ENCODE peak calls at places on chromosomes 12 and 14, in four cellular contexts. N is IMR-90, Y is psoas muscle, E is fibroblast of mammary gland. S is an unnamed sample.

GRCh38 chr14:80419769-80420168 is 208.5 kb upstream of the DIO2 start:
- DNase-seq in Y (no peak), N (no peak), E (no peak), S (no peak)

GRCh38 chr12:109714141-109714912 is 702 bp downstream of the FAM222A start:
- DNase-seq in E (no peak), N (peak), Y (peak), S (peak)

GRCh38 chr12:103455020-103455763 is 40.6 kb downstream of the C12orf42 start:
- DNase-seq in N (no peak), E (no peak), Y (no peak), S (no peak)

GRCh38 chr12:14988035-14988434 is 15.2 kb downstream of the PDE6H start:
- DNase-seq in N (no peak), Y (no peak), E (no peak), S (no peak)

GRCh38 chr12:49187184-49187583 is 1.7 kb downstream of the TUBA1A start:
- DNase-seq in N (peak), E (peak), Y (peak), S (peak)

GRCh38 chr12:107415066-107415465 is 270.5 kb upstream of the PWP1 start:
- DNase-seq in N (peak), E (peak), Y (no peak), S (no peak)

GRCh38 chr12:131900397-131900796 is 6.0 kb downstream of the ULK1 start:
- DNase-seq in Y (peak), N (no peak), E (no peak), S (no peak)

GRCh38 chr12:108201808-108202207 is 72.7 kb downstream of the WSCD2 start:
- DNase-seq in N (no peak), E (no peak), Y (no peak), S (no peak)

GRCh38 chr12:5242440-5242839 is 189.5 kb upstream of the NTF3 start:
- DNase-seq in E (no peak), N (no peak), Y (no peak), S (no peak)

GRCh38 chr12:14473707-14474287 is 93.9 kb downstream of the PLBD1 start:
- DNase-seq in E (peak), Y (no peak), N (peak), S (peak)

GRCh38 chr14:105150026-105150367 is 18.6 kb downstream of the JAG2 start:
- DNase-seq in E (no peak), N (no peak), Y (no peak), S (no peak)

GRCh38 chr12:24915501-24915900 is 33.4 kb downstream of the BCAT1 start:
- DNase-seq in E (no peak), Y (no peak), N (no peak), S (no peak)

GRCh38 chr12:96698521-96698920 is 208.5 kb upstream of the NEDD1 start:
- DNase-seq in Y (no peak), N (no peak), E (no peak), S (no peak)

GRCh38 chr14:96243785-96244184 is 12.2 kb upstream of the BDKRB1 start:
- DNase-seq in Y (no peak), E (no peak), N (peak), S (no peak)

GRCh38 chr14:36268957-36269734 is 51.3 kb downstream of the MBIP start:
- DNase-seq in N (no peak), Y (no peak), E (no peak), S (no peak)

GRCh38 chr12:121033625-121034349 is 5.3 kb downstream of the OASL start:
- DNase-seq in E (peak), Y (no peak), N (no peak), S (no peak)

GRCh38 chr12:48285751-48286650 is 64.7 kb downstream of the ZNF641 start:
- DNase-seq in N (no peak), Y (no peak), E (no peak), S (no peak)

GRCh38 chr12:1880876-1881275 is 37.6 kb downstream of the CACNA2D4 start:
- DNase-seq in Y (no peak), E (no peak), N (no peak), S (no peak)

GRCh38 chr12:50509009-50509663 is 4.4 kb downstream of the DIP2B start:
- DNase-seq in E (no peak), Y (no peak), N (no peak), S (no peak)

GRCh38 chr14:95460647-95461478 is 55.6 kb downstream of the SYNE3 start:
- DNase-seq in N (peak), E (peak), Y (no peak), S (peak)

GRCh38 chr14:98580131-98580678 is 691.8 kb downstream of the BCL11B start:
- DNase-seq in Y (no peak), E (no peak), N (no peak), S (no peak)

GRCh38 chr12:59383426-59383822 is 212.4 kb upstream of the SLC16A7 start:
- DNase-seq in E (peak), Y (no peak), N (peak), S (peak)

GRCh38 chr14:59337151-59337611 is 128.0 kb downstream of the GPR135 start:
- DNase-seq in N (no peak), E (peak), Y (peak), S (peak)

GRCh38 chr12:104478396-104479140 is 21.8 kb downstream of the CHST11 start:
- DNase-seq in Y (no peak), E (no peak), N (no peak), S (no peak)

GRCh38 chr14:93880025-93880820 is 46.9 kb upstream of the FAM181A start:
- DNase-seq in E (peak), N (no peak), Y (no peak), S (no peak)

GRCh38 chr12:131847456-131847855 is 19.3 kb downstream of the MMP17 start:
- DNase-seq in E (no peak), N (no peak), Y (no peak), S (no peak)

GRCh38 chr14:51395361-51395849 is 155.4 kb downstream of the TMX1 start:
- DNase-seq in E (peak), Y (peak), N (peak), S (peak)

GRCh38 chr12:106174876-106175275 is 36.1 kb upstream of the NUAK1 start:
- DNase-seq in E (no peak), Y (no peak), N (peak), S (no peak)

GRCh38 chr12:12723681-12724420 is 6.7 kb downstream of the CDKN1B start:
- DNase-seq in E (no peak), Y (peak), N (peak), S (no peak)

GRCh38 chr12:111396726-111397445 is 8.8 kb upstream of the SH2B3 start:
- DNase-seq in E (peak), N (peak), Y (peak), S (peak)

DNA sequence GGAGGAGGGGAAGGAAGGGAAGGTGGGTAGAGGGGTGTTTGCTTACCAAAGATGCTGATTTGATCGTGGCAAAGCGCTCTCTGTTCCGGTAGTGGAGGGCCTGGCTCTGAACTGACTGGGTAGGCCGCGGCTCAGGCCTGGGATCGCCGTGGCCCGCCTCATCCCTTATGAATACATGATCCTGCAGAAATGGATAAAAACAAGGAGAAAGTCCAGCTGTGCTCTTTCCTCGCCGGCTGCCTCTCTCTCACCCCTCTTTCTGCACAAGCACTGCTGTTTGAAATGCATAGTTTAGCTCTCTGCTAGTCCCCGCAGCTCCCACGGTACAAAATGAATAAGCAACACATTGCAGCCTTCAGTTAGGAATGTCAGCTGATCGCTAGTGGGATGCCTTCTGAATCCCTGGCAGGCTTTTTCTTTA is 53.8 kb downstream of the PEBP1 start:
- DNase-seq in N (peak), E (peak), Y (no peak), S (peak)
- H3K4me3 ChIP-seq in N (peak), E (peak), Y (peak), S (peak)

GRCh38 chr14:101760138-101761011 is 1.1 kb upstream of the PPP2R5C start:
- DNase-seq in E (peak), N (peak), Y (peak), S (peak)
- H3K4me3 ChIP-seq in E (peak), N (peak), Y (peak), S (peak)

DNA sequence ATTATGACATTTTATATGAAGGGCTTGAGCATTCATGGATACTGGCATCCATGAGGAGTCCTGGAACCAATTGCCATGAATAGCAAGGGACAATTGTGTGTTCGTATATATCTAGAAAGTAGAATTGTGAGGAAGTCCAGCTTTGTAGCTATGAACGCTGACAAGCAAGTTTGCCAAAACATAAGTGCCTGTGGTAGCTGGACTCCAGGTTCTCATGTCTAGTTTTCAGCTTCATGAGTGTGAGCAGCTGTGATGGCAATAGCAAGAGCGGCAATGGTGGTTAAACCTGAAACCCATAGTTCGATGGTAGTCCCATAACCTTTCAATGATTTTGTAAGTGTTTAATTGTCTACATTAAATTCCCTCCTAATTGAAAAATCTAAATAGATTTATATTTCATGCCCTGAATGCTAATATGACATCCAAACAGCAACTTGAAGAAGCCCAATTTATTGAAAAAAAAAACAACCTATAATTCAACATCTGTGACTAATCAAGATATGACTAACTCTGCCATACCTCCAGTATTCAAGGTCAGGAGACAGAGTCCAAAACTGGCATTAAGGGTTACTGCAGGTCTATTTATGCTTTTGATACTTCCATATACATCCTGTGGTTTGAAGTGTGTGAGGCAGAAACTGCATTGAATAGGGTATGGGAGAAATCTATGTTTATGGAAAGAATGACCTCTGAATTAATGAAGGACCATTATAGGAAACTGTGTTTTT is 50.3 kb upstream of the PCED1B start:
- DNase-seq in Y (no peak), E (no peak), N (no peak), S (no peak)
- H3K4me3 ChIP-seq in Y (no peak), E (no peak), N (no peak), S (no peak)

GRCh38 chr14:68546839-68547238 is 246.0 kb downstream of the ZFP36L1 start:
- DNase-seq in E (peak), N (peak), Y (peak), S (peak)
- H3K4me3 ChIP-seq in E (no peak), N (no peak), Y (no peak), S (no peak)

GRCh38 chr14:22839159-22839779 is 2.9 kb downstream of the MMP14 start:
- DNase-seq in Y (peak), E (peak), N (peak), S (peak)

GRCh38 chr14:22836301-22837058 is at the start of gene MMP14:
- DNase-seq in Y (peak), N (peak), E (peak), S (peak)

GRCh38 chr14:22838631-22839041 is 2.3 kb downstream of the MMP14 start:
- DNase-seq in E (peak), N (peak), Y (peak), S (peak)

GRCh38 chr14:22837059-22837749 is 819 bp downstream of the MMP14 start:
- DNase-seq in E (peak), Y (peak), N (peak), S (peak)

DNA sequence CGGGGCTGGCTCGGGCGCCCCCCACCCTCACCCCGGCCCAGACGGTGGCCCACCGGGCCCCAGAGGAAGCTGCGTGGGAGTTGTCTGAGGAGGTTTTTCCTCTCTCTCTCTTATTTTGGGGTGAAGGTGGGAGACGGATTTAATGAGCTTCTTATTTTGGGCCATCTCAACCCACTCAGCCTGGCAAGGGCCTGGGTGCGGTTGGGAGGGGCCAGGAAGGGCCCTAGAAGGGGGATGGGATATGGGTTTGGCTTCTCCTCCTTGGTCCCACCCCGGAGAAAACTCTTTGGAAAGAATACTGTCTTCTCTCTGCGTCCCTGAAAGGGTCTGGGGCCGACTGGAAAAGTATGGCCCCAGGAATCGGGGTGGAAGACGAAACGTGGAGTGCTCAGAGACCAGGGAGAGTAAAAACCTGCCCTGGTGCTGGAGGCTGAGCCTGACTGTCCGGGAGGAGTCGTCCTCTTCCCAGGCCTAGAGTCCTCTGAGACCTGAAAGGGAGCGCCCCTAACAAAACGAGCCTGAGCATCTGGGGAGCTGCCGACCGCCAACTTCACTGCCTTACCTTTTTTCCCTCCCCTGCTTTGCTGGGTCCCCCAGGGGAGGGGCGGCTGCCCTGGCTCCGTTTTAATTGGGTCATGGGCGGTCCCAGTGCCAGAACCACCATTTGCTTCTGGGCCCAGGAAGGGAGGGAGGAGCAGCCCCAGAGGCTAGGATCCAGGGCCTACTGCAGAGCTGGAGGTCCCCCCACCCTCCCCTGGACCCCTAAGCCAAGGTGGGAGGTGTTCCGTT is 1.6 kb downstream of the MMP14 start:
- DNase-seq in Y (peak), N (peak), E (peak), S (peak)
- H3K4me3 ChIP-seq in Y (peak), N (peak), E (peak), S (peak)

GRCh38 chr12:46126050-46126727 is 135.8 kb upstream of the SCAF11 start:
- DNase-seq in Y (no peak), N (no peak), E (no peak), S (no peak)

GRCh38 chr12:46124132-46124847 is 133.9 kb upstream of the SCAF11 start:
- DNase-seq in E (peak), Y (no peak), N (peak), S (no peak)

DNA sequence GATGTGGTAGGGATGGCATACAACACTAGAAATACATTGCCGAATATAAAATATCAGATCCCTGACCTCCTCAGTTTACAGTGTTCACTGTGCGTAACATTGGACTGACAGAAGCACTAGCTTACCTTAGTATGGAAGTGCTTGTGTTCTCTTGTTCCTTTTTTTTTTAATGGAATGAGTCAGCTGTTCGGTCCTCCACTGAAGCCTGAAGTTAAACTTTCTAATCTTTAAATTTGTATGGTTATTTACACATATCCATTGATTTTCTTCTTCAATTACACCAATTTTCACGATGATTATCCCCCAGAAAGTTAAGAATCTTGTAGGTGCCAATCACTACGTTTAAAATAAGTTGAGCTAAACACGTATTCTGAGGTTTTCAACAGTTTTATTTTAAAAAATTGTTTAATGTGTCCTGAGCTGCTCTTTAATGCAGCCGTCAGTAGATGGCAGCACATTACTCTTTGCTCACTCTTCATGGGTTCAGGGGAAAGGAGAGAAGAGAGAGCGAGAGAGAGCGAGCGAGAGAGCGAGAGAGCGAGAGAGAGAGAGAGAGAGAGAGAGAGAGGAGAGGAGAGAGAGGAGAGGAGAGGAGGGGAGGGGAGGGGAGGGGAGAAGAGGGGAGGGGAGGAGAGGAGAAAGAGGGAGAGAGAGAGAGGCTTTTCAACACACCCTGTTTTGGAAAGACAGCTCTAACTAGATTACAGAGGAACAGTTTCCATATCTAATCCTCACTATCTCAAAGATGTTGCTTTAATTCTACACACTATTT is 134.7 kb upstream of the SCAF11 start:
- DNase-seq in E (peak), Y (no peak), N (peak), S (peak)
- H3K4me3 ChIP-seq in E (peak), Y (peak), N (no peak), S (peak)